ENCODE peak calls at places on chromosomes 2 and 18, in six cellular contexts. R is fibroblast of lung, P is breast epithelium, F is RWPE1, W is fibroblast of the aortic adventitia, Z is GM13976. Q is an unnamed sample.

GRCh38 chr2:69926849-69927515 is 12.1 kb downstream of the MXD1 start:
- DNase-seq in W (peak; percentile 85), R (peak; percentile 86), P (no peak), F (no peak), Z (no peak), Q (no peak)

GRCh38 chr2:149473538-149473937 is 114.0 kb downstream of the MMADHC start:
- DNase-seq in Z (no peak), W (no peak), R (no peak), P (no peak), F (no peak), Q (no peak)

GRCh38 chr2:231409773-231410172 is 14.3 kb downstream of the B3GNT7 start:
- DNase-seq in W (no peak), P (no peak), R (no peak), F (no peak), Z (no peak), Q (peak; percentile 78)

GRCh38 chr2:9782197-9782719 is 61.0 kb upstream of the TAF1B start:
- DNase-seq in P (peak; percentile 60), R (no peak), F (peak; percentile 78), W (peak; percentile 21), Z (no peak), Q (no peak)

GRCh38 chr2:119888673-119889072 is 124.2 kb upstream of the EPB41L5 start:
- DNase-seq in P (no peak), F (no peak), R (peak; percentile 90), Z (no peak), W (peak; percentile 87), Q (no peak)

GRCh38 chr2:84537251-84537650 is 21.0 kb downstream of the DNAH6 start:
- DNase-seq in Z (no peak), W (no peak), F (no peak), P (no peak), R (no peak), Q (no peak)

GRCh38 chr2:162301151-162301804 is 17.2 kb downstream of the IFIH1 start:
- DNase-seq in P (peak; percentile 52), W (peak; percentile 82), Z (peak; percentile 31), R (peak; percentile 80), F (peak; percentile 13), Q (peak; percentile 32)

GRCh38 chr18:48159816-48160215 is 229.4 kb upstream of the SMAD2 start:
- DNase-seq in Z (no peak), W (no peak), P (no peak), R (no peak), F (no peak), Q (no peak)

GRCh38 chr2:210477496-210477895 is 937 bp upstream of the LANCL1 start:
- DNase-seq in P (no peak), Z (peak; percentile 30), R (peak; percentile 72), F (peak; percentile 34), W (peak; percentile 80), Q (peak; percentile 7)

GRCh38 chr2:44392338-44392943 is 30.7 kb downstream of the CAMKMT start:
- DNase-seq in W (peak; percentile 63), Z (peak; percentile 15), F (peak; percentile 11), R (peak; percentile 50), P (no peak), Q (peak; percentile 77)

GRCh38 chr2:62197017-62197586 is 1.2 kb downstream of the B3GNT2 start:
- DNase-seq in W (no peak), R (no peak), F (peak; percentile 18), P (no peak), Z (peak; percentile 47), Q (peak; percentile 63)

GRCh38 chr2:167940361-167940744 is 307.0 kb downstream of the STK39 start:
- DNase-seq in P (no peak), F (no peak), Z (no peak), W (no peak), R (no peak), Q (no peak)

GRCh38 chr2:157404363-157404762 is 39.5 kb downstream of the CYTIP start:
- DNase-seq in R (no peak), Z (peak; percentile 72), W (no peak), F (peak; percentile 8), P (no peak), Q (peak; percentile 35)

GRCh38 chr18:76376225-76376624 is 118.8 kb downstream of the ZNF516 start:
- DNase-seq in P (no peak), F (no peak), R (peak; percentile 44), W (no peak), Z (no peak), Q (no peak)

GRCh38 chr2:110910404-110910803 is 178.0 kb downstream of the ACOXL start:
- DNase-seq in R (no peak), Z (no peak), F (no peak), W (no peak), P (no peak), Q (no peak)

GRCh38 chr18:12305930-12306629 is 2.0 kb upstream of the TUBB6 start:
- DNase-seq in R (no peak), Z (no peak), F (no peak), W (no peak), P (no peak), Q (no peak)

GRCh38 chr18:58378411-58378820 is 250.5 kb downstream of the ALPK2 start:
- DNase-seq in Z (no peak), W (no peak), P (no peak), F (no peak), R (no peak), Q (no peak)

GRCh38 chr18:6331872-6332271 is 82.8 kb downstream of the L3MBTL4 start:
- DNase-seq in F (no peak), P (no peak), Z (no peak), W (no peak), R (no peak), Q (no peak)

GRCh38 chr2:157480182-157480961 is 36.5 kb upstream of the CYTIP start:
- DNase-seq in F (no peak), Z (peak; percentile 30), P (no peak), W (peak; percentile 75), R (peak; percentile 32), Q (peak; percentile 20)

GRCh38 chr2:109531221-109531620 is 82.5 kb downstream of the SEPTIN10 start:
- DNase-seq in R (no peak), Z (no peak), P (no peak), W (no peak), F (no peak), Q (no peak)

GRCh38 chr2:119086327-119086726 is 72.2 kb downstream of the C1QL2 start:
- DNase-seq in Z (no peak), R (no peak), P (no peak), W (no peak), F (no peak), Q (no peak)

GRCh38 chr2:138180691-138181386 is 216.6 kb downstream of the HNMT start:
- DNase-seq in Z (no peak), P (no peak), R (peak; percentile 10), W (no peak), F (no peak), Q (no peak)

GRCh38 chr2:74910245-74910644 is 48.2 kb upstream of the POLE4 start:
- DNase-seq in W (no peak), Z (no peak), R (no peak), P (no peak), F (no peak), Q (no peak)

GRCh38 chr2:15316370-15316814 is 244.7 kb downstream of the NBAS start:
- DNase-seq in W (no peak), R (no peak), F (no peak), Z (no peak), P (no peak), Q (peak; percentile 3)

GRCh38 chr2:17540813-17541513 is 467 bp downstream of the VSNL1 start:
- DNase-seq in R (no peak), W (no peak), Z (peak; percentile 24), F (no peak), P (no peak), Q (no peak)

GRCh38 chr2:10139536-10139935 is 17.0 kb downstream of the RRM2 start:
- DNase-seq in Z (peak; percentile 16), W (no peak), P (no peak), F (no peak), R (no peak), Q (peak; percentile 9)

GRCh38 chr2:240207661-240208060 is 67.2 kb upstream of the OTOS start:
- DNase-seq in R (no peak), W (no peak), Z (no peak), F (no peak), P (no peak), Q (no peak)

GRCh38 chr18:62634471-62634870 is 80.9 kb upstream of the PHLPP1 start:
- DNase-seq in Z (no peak), R (no peak), W (no peak), F (no peak), P (no peak), Q (no peak)

GRCh38 chr18:62634991-62635630 is 80.2 kb upstream of the PHLPP1 start:
- DNase-seq in Z (no peak), P (no peak), W (no peak), F (peak; percentile 78), R (no peak), Q (no peak)

GRCh38 chr18:62637403-62637802 is 77.9 kb upstream of the PHLPP1 start:
- DNase-seq in R (no peak), Z (no peak), W (no peak), F (no peak), P (no peak), Q (no peak)

GRCh38 chr18:62632788-62633455 is 82.4 kb upstream of the PHLPP1 start:
- DNase-seq in R (no peak), P (no peak), F (no peak), Z (no peak), W (no peak), Q (no peak)

GRCh38 chr18:62637807-62638687 is 77.3 kb upstream of the PHLPP1 start:
- DNase-seq in P (no peak), Z (peak; percentile 70), W (no peak), F (no peak), R (peak; percentile 2), Q (peak; percentile 62)
- TF ChIP-seq CTCF in P (no peak), Z (peak; percentile 61), W (peak; percentile 54), F (no peak), R (peak; percentile 25), Q (peak; percentile 31)

GRCh38 chr2:96739633-96740428 is at the start of gene LMAN2L:
- DNase-seq in Z (peak; percentile 96), R (peak; percentile 97), F (peak; percentile 97), P (peak; percentile 97), W (peak; percentile 96), Q (peak; percentile 96)
- TF ChIP-seq CTCF in Z (no peak), R (peak; percentile 11), F (no peak), P (no peak), W (no peak), Q (no peak)

GRCh38 chr2:221570321-221571107 is 1.6 kb downstream of the EPHA4 start:
- DNase-seq in P (no peak), W (peak; percentile 8), R (peak; percentile 54), Z (no peak), F (no peak), Q (peak; percentile 40)
- TF ChIP-seq CTCF in P (no peak), W (no peak), R (peak; percentile 24), Z (no peak), F (no peak), Q (no peak)

DNA sequence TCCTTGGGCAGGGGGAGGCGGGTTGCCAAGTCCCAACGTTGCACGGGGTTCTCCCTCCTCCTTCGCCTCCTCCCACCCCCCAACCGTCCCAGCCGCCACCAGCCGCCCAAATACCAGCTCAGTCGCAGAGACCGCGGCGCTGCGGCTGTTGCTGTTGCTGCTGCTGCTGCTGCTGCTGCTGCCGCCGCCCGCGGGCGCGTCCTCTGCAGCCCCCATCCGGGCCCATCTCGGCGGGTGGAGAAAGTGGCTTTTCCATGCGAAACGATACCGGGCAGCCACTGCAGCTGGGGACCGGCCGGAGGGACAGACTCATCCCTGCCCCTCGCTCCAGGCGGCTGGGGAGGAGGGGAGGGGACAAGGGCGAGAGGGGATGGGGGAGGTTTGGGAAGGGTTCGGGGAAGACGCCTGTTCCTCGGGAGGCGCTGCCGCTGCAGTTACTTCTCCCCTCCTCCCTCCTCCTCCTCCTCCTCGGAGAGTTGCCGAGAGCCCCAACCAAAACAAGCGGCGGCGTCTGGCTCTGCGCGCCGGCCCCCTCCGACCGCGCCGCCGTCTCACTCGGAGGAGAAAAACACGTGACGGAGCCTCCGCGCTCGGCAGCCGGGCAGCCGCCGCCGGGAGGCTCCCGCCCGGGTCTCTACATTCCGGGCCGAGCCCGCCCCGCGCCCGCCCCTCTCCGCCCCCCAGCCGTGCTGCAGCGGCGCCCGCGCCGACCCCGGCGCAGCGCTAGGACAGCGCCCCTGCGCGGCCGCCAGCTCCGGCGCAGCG is at the start of gene IRS1:
- DNase-seq in Z (peak; percentile 74), P (peak; percentile 66), W (peak; percentile 75), F (peak; percentile 62), R (peak; percentile 88), Q (peak; percentile 79)
- TF ChIP-seq CTCF in Z (peak; percentile 70), P (no peak), W (peak; percentile 26), F (peak; percentile 81), R (no peak), Q (peak; percentile 49)

Q was measured in mucosa of descending colon.